ENCODE peak calls at places on chromosomes 11 and 22, in ten cellular contexts. One of them, this sample, is unnamed.

GRCh38 chr11:45252134-45252856 is 33.8 kb downstream of the SYT13 start:
- DNase-seq in CD4-positive, alpha-beta T cell: no peak
- DNase-seq in uterus: no peak
- DNase-seq in RWPE1: peak
- DNase-seq in mucosa of descending colon: peak
- DNase-seq in hepatocyte: peak
- DNase-seq in HFFc6: peak
- DNase-seq in pancreas: peak
- DNase-seq in GM12864: no peak
- DNase-seq in upper lobe of right lung: peak
- DNase-seq in this sample: peak

GRCh38 chr11:44840526-44840925 is 110.2 kb downstream of the TP53I11 start:
- DNase-seq in GM12864: no peak
- DNase-seq in RWPE1: no peak
- DNase-seq in mucosa of descending colon: no peak
- DNase-seq in HFFc6: no peak
- DNase-seq in upper lobe of right lung: no peak
- DNase-seq in hepatocyte: no peak
- DNase-seq in uterus: no peak
- DNase-seq in pancreas: no peak
- DNase-seq in CD4-positive, alpha-beta T cell: no peak
- DNase-seq in this sample: no peak

GRCh38 chr11:113387605-113388211 is at the start of gene ANKK1:
- DNase-seq in uterus: no peak
- DNase-seq in mucosa of descending colon: peak
- DNase-seq in RWPE1: no peak
- DNase-seq in HFFc6: no peak
- DNase-seq in upper lobe of right lung: no peak
- DNase-seq in pancreas: peak
- DNase-seq in CD4-positive, alpha-beta T cell: no peak
- DNase-seq in hepatocyte: peak
- DNase-seq in GM12864: no peak
- DNase-seq in this sample: no peak

GRCh38 chr22:32333141-32333768 is 24.4 kb upstream of the RFPL3 start:
- DNase-seq in HFFc6: no peak
- DNase-seq in mucosa of descending colon: no peak
- DNase-seq in pancreas: no peak
- DNase-seq in RWPE1: no peak
- DNase-seq in upper lobe of right lung: peak
- DNase-seq in uterus: no peak
- DNase-seq in hepatocyte: no peak
- DNase-seq in GM12864: no peak
- DNase-seq in CD4-positive, alpha-beta T cell: no peak
- DNase-seq in this sample: no peak

GRCh38 chr22:26579331-26579886 is 10.5 kb downstream of the TPST2 start:
- DNase-seq in pancreas: no peak
- DNase-seq in uterus: no peak
- DNase-seq in RWPE1: no peak
- DNase-seq in CD4-positive, alpha-beta T cell: peak
- DNase-seq in mucosa of descending colon: peak
- DNase-seq in hepatocyte: no peak
- DNase-seq in upper lobe of right lung: peak
- DNase-seq in HFFc6: no peak
- DNase-seq in GM12864: peak
- DNase-seq in this sample: peak

GRCh38 chr22:17634696-17635095 is 3.9 kb upstream of the BCL2L13 start:
- DNase-seq in RWPE1: no peak
- DNase-seq in mucosa of descending colon: no peak
- DNase-seq in HFFc6: no peak
- DNase-seq in pancreas: no peak
- DNase-seq in GM12864: no peak
- DNase-seq in upper lobe of right lung: no peak
- DNase-seq in uterus: no peak
- DNase-seq in hepatocyte: no peak
- DNase-seq in CD4-positive, alpha-beta T cell: no peak
- DNase-seq in this sample: no peak

GRCh38 chr11:14118047-14118446 is 155.5 kb downstream of the SPON1 start:
- DNase-seq in hepatocyte: no peak
- DNase-seq in GM12864: no peak
- DNase-seq in RWPE1: no peak
- DNase-seq in uterus: no peak
- DNase-seq in upper lobe of right lung: no peak
- DNase-seq in mucosa of descending colon: no peak
- DNase-seq in CD4-positive, alpha-beta T cell: no peak
- DNase-seq in HFFc6: no peak
- DNase-seq in pancreas: no peak
- DNase-seq in this sample: no peak

GRCh38 chr11:123526027-123526805 is 96.1 kb downstream of the GRAMD1B start:
- DNase-seq in pancreas: no peak
- DNase-seq in upper lobe of right lung: no peak
- DNase-seq in GM12864: no peak
- DNase-seq in hepatocyte: no peak
- DNase-seq in RWPE1: no peak
- DNase-seq in HFFc6: no peak
- DNase-seq in mucosa of descending colon: no peak
- DNase-seq in CD4-positive, alpha-beta T cell: no peak
- DNase-seq in uterus: no peak
- DNase-seq in this sample: no peak

GRCh38 chr11:106271686-106272085 is 194.2 kb downstream of the AASDHPPT start:
- DNase-seq in hepatocyte: no peak
- DNase-seq in HFFc6: no peak
- DNase-seq in pancreas: no peak
- DNase-seq in RWPE1: no peak
- DNase-seq in upper lobe of right lung: no peak
- DNase-seq in CD4-positive, alpha-beta T cell: no peak
- DNase-seq in mucosa of descending colon: no peak
- DNase-seq in uterus: no peak
- DNase-seq in GM12864: no peak
- DNase-seq in this sample: no peak

GRCh38 chr11:11229691-11230090 is 123.4 kb downstream of the CSNK2A3 start:
- DNase-seq in hepatocyte: no peak
- DNase-seq in HFFc6: no peak
- DNase-seq in pancreas: no peak
- DNase-seq in uterus: no peak
- DNase-seq in CD4-positive, alpha-beta T cell: no peak
- DNase-seq in RWPE1: peak
- DNase-seq in GM12864: no peak
- DNase-seq in mucosa of descending colon: no peak
- DNase-seq in upper lobe of right lung: no peak
- DNase-seq in this sample: no peak

GRCh38 chr11:77886401-77886800 is 65.5 kb downstream of the AAMDC start:
- DNase-seq in pancreas: no peak
- DNase-seq in HFFc6: no peak
- DNase-seq in upper lobe of right lung: no peak
- DNase-seq in hepatocyte: no peak
- DNase-seq in uterus: no peak
- DNase-seq in CD4-positive, alpha-beta T cell: no peak
- DNase-seq in mucosa of descending colon: no peak
- DNase-seq in RWPE1: no peak
- DNase-seq in GM12864: no peak
- DNase-seq in this sample: no peak
- TF ChIP-seq CTCF in pancreas: no peak
- TF ChIP-seq CTCF in HFFc6: no peak
- TF ChIP-seq CTCF in upper lobe of right lung: no peak
- TF ChIP-seq CTCF in hepatocyte: no peak
- TF ChIP-seq CTCF in uterus: no peak
- TF ChIP-seq CTCF in CD4-positive, alpha-beta T cell: no peak
- TF ChIP-seq CTCF in mucosa of descending colon: no peak
- TF ChIP-seq CTCF in RWPE1: no peak
- TF ChIP-seq CTCF in GM12864: no peak
- TF ChIP-seq CTCF in this sample: no peak

GRCh38 chr11:62622476-62622875 is 690 bp upstream of the B3GAT3 start:
- DNase-seq in upper lobe of right lung: no peak
- DNase-seq in RWPE1: no peak
- DNase-seq in hepatocyte: no peak
- DNase-seq in CD4-positive, alpha-beta T cell: no peak
- DNase-seq in GM12864: no peak
- DNase-seq in pancreas: no peak
- DNase-seq in HFFc6: no peak
- DNase-seq in mucosa of descending colon: no peak
- DNase-seq in uterus: no peak
- DNase-seq in this sample: no peak

GRCh38 chr11:62621027-62621566 is 689 bp downstream of the B3GAT3 start:
- DNase-seq in GM12864: no peak
- DNase-seq in RWPE1: no peak
- DNase-seq in HFFc6: no peak
- DNase-seq in pancreas: no peak
- DNase-seq in uterus: no peak
- DNase-seq in CD4-positive, alpha-beta T cell: no peak
- DNase-seq in upper lobe of right lung: no peak
- DNase-seq in mucosa of descending colon: no peak
- DNase-seq in hepatocyte: no peak
- DNase-seq in this sample: no peak

GRCh38 chr11:62627718-62628117 is 5.9 kb upstream of the B3GAT3 start:
- DNase-seq in mucosa of descending colon: no peak
- DNase-seq in RWPE1: no peak
- DNase-seq in hepatocyte: no peak
- DNase-seq in HFFc6: no peak
- DNase-seq in CD4-positive, alpha-beta T cell: no peak
- DNase-seq in GM12864: no peak
- DNase-seq in pancreas: no peak
- DNase-seq in uterus: no peak
- DNase-seq in upper lobe of right lung: no peak
- DNase-seq in this sample: no peak

DNA sequence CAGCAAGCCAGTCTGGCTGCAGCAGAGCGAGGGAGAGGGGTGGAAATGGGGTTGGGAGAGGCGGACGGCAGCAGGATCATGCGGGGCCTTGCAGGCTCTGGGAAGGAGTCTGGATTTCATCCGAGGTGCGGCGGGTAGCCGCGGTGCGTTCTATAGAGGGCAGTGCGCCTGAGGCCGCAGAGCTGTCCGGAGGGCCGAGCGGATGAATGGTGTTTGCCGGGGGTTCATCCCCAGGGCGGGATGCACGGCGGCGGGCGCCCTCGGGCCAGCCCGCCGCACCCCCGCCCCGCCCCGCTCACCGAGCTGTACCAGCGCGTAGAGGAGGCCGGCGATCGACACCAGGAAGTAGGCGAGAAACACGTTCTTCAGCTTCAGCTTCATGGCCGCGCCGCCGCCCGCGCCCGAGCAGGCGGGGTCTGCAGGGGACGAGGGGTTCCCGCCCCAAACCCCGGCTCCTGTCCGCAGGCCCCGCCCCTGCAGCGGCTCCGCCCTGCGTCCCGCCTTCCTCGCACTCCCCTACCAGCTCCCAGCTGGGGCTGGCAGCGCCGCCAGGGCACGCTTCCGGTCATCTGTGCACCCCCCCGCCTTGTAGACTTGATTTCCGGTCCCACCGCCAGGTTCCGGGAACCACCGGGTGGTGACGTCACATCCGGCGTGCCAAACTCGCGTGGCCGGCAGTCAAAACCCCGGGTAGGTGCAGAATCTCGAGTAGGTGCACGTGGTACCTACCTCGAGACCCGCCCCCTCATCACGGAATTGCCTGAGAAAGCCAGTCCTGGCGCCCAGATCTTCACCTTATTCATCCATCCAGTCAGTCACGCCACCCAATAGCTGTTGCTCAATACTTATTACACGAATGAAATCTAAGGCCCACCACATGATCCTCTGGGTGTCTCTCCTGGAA is at the start of gene B3GAT3:
- DNase-seq in hepatocyte: peak
- DNase-seq in GM12864: peak
- DNase-seq in upper lobe of right lung: peak
- DNase-seq in mucosa of descending colon: peak
- DNase-seq in RWPE1: peak
- DNase-seq in CD4-positive, alpha-beta T cell: peak
- DNase-seq in HFFc6: peak
- DNase-seq in pancreas: peak
- DNase-seq in uterus: peak
- DNase-seq in this sample: peak
- TF ChIP-seq CTCF in hepatocyte: no peak
- TF ChIP-seq CTCF in GM12864: no peak
- TF ChIP-seq CTCF in upper lobe of right lung: no peak
- TF ChIP-seq CTCF in mucosa of descending colon: peak
- TF ChIP-seq CTCF in RWPE1: no peak
- TF ChIP-seq CTCF in CD4-positive, alpha-beta T cell: no peak
- TF ChIP-seq CTCF in HFFc6: peak
- TF ChIP-seq CTCF in pancreas: no peak
- TF ChIP-seq CTCF in uterus: peak
- TF ChIP-seq CTCF in this sample: no peak

DNA sequence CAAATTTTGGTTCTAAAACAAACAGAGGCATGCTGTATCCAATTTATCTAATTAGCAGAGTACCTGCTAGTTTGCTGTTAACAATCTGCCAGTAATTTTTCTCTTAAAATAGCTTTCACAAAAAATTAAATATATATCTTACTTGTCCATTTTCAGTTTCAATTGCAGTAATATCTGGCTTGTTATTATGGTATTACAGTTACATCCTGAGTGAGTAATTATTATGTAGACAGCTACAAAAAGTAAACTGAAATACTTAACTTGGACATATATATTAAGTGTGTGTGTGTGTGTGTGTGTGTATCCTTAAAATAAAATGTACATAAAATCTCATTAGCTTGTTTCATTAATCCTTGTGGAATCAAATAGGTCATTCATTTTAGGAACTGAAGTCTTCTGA is 148.7 kb downstream of the LUZP2 start:
- DNase-seq in CD4-positive, alpha-beta T cell: no peak
- DNase-seq in upper lobe of right lung: no peak
- DNase-seq in GM12864: no peak
- DNase-seq in HFFc6: no peak
- DNase-seq in pancreas: no peak
- DNase-seq in hepatocyte: no peak
- DNase-seq in mucosa of descending colon: no peak
- DNase-seq in uterus: no peak
- DNase-seq in RWPE1: no peak
- DNase-seq in this sample: no peak
- TF ChIP-seq CTCF in CD4-positive, alpha-beta T cell: no peak
- TF ChIP-seq CTCF in upper lobe of right lung: no peak
- TF ChIP-seq CTCF in GM12864: no peak
- TF ChIP-seq CTCF in HFFc6: no peak
- TF ChIP-seq CTCF in pancreas: no peak
- TF ChIP-seq CTCF in hepatocyte: no peak
- TF ChIP-seq CTCF in mucosa of descending colon: no peak
- TF ChIP-seq CTCF in uterus: no peak
- TF ChIP-seq CTCF in RWPE1: no peak
- TF ChIP-seq CTCF in this sample: no peak

DNA sequence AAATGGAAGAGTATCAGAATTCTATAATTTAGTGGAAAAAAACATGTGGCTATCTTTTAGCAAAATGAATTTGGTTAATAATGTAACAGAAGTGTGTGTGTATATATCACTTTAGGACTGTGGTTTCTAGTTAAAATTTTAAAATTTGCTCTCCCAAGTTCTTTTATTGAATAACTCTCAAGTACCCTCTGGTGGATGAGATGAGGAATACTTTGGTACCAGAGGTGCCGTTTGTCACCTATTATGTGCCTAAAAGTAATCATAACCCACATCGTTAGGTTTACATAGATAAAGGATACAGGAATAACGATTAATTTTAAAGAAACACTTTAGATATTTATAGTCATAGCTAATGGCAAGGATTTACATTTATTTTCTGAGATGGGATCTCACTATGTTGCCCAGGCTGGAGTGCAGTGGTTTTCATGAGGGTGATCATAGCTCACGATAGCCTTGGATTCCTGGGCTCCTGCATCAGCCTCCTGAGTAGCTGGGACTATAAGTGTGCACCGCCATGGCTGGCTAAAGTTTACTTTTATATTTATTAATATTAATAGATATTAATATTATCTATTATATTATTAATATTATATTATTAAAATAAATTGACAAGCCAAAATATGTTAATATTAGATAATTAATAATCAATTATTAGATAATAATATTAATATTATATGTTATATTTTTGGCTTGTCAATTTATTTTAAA is 66.7 kb upstream of the CAPRIN1 start:
- DNase-seq in hepatocyte: no peak
- DNase-seq in pancreas: no peak
- DNase-seq in uterus: no peak
- DNase-seq in mucosa of descending colon: no peak
- DNase-seq in HFFc6: peak
- DNase-seq in CD4-positive, alpha-beta T cell: no peak
- DNase-seq in RWPE1: no peak
- DNase-seq in GM12864: no peak
- DNase-seq in upper lobe of right lung: no peak
- DNase-seq in this sample: no peak
- TF ChIP-seq CTCF in hepatocyte: no peak
- TF ChIP-seq CTCF in pancreas: no peak
- TF ChIP-seq CTCF in uterus: no peak
- TF ChIP-seq CTCF in mucosa of descending colon: no peak
- TF ChIP-seq CTCF in HFFc6: peak
- TF ChIP-seq CTCF in CD4-positive, alpha-beta T cell: no peak
- TF ChIP-seq CTCF in RWPE1: no peak
- TF ChIP-seq CTCF in GM12864: peak
- TF ChIP-seq CTCF in upper lobe of right lung: peak
- TF ChIP-seq CTCF in this sample: no peak